ENCODE peak calls at places on chromosomes 5 and 9, in four cellular contexts. One of them, this sample, is unnamed.

GRCh38 chr9:33297455-33297854 is 7.1 kb downstream of the NFX1 start:
- DNase-seq in fibroblast of gingiva: no peak
- DNase-seq in stimulated activated CD8-positive, alpha-beta memory T cell treated with anti-CD3 and anti-CD28 coated beads, Interleukin-15, amount 100 ng/mL, for 4 hours: no peak
- DNase-seq in right cardiac atrium: no peak
- DNase-seq in this sample: no peak

GRCh38 chr9:109974143-109974917 is 194.3 kb downstream of the PALM2AKAP2 start:
- DNase-seq in fibroblast of gingiva: no peak
- DNase-seq in stimulated activated CD8-positive, alpha-beta memory T cell treated with anti-CD3 and anti-CD28 coated beads, Interleukin-15, amount 100 ng/mL, for 4 hours: no peak
- DNase-seq in right cardiac atrium: peak; percentile 33
- DNase-seq in this sample: no peak

GRCh38 chr5:169701910-169702451 is 64.9 kb downstream of the DOCK2 start:
- DNase-seq in fibroblast of gingiva: peak; percentile 45
- DNase-seq in stimulated activated CD8-positive, alpha-beta memory T cell treated with anti-CD3 and anti-CD28 coated beads, Interleukin-15, amount 100 ng/mL, for 4 hours: no peak
- DNase-seq in right cardiac atrium: no peak
- DNase-seq in this sample: peak; percentile 79

GRCh38 chr9:80500300-80500699 is 928.5 kb downstream of the TLE4 start:
- DNase-seq in fibroblast of gingiva: no peak
- DNase-seq in stimulated activated CD8-positive, alpha-beta memory T cell treated with anti-CD3 and anti-CD28 coated beads, Interleukin-15, amount 100 ng/mL, for 4 hours: no peak
- DNase-seq in right cardiac atrium: no peak
- DNase-seq in this sample: no peak

GRCh38 chr9:117723986-117724654 is 19.9 kb downstream of the TLR4 start:
- DNase-seq in fibroblast of gingiva: no peak
- DNase-seq in stimulated activated CD8-positive, alpha-beta memory T cell treated with anti-CD3 and anti-CD28 coated beads, Interleukin-15, amount 100 ng/mL, for 4 hours: no peak
- DNase-seq in right cardiac atrium: no peak
- DNase-seq in this sample: no peak

GRCh38 chr5:179731791-179732411 is 721 bp upstream of the MAML1 start:
- DNase-seq in fibroblast of gingiva: peak; percentile 87
- DNase-seq in stimulated activated CD8-positive, alpha-beta memory T cell treated with anti-CD3 and anti-CD28 coated beads, Interleukin-15, amount 100 ng/mL, for 4 hours: no peak
- DNase-seq in right cardiac atrium: peak; percentile 37
- DNase-seq in this sample: peak; percentile 90

GRCh38 chr5:146607663-146608315 is 91.8 kb upstream of the GPR151 start:
- DNase-seq in fibroblast of gingiva: no peak
- DNase-seq in stimulated activated CD8-positive, alpha-beta memory T cell treated with anti-CD3 and anti-CD28 coated beads, Interleukin-15, amount 100 ng/mL, for 4 hours: no peak
- DNase-seq in right cardiac atrium: no peak
- DNase-seq in this sample: no peak

GRCh38 chr5:111742595-111742994 is 14.4 kb downstream of the NREP start:
- DNase-seq in fibroblast of gingiva: peak; percentile 88
- DNase-seq in stimulated activated CD8-positive, alpha-beta memory T cell treated with anti-CD3 and anti-CD28 coated beads, Interleukin-15, amount 100 ng/mL, for 4 hours: no peak
- DNase-seq in right cardiac atrium: no peak
- DNase-seq in this sample: peak; percentile 97

GRCh38 chr9:16368425-16369087 is 501.9 kb downstream of the BNC2 start:
- DNase-seq in fibroblast of gingiva: no peak
- DNase-seq in stimulated activated CD8-positive, alpha-beta memory T cell treated with anti-CD3 and anti-CD28 coated beads, Interleukin-15, amount 100 ng/mL, for 4 hours: no peak
- DNase-seq in right cardiac atrium: no peak
- DNase-seq in this sample: no peak

GRCh38 chr9:33236571-33236970 is 3.4 kb upstream of the SPINK4 start:
- DNase-seq in fibroblast of gingiva: no peak
- DNase-seq in stimulated activated CD8-positive, alpha-beta memory T cell treated with anti-CD3 and anti-CD28 coated beads, Interleukin-15, amount 100 ng/mL, for 4 hours: no peak
- DNase-seq in right cardiac atrium: no peak
- DNase-seq in this sample: peak; percentile 25

GRCh38 chr5:177496111-177497010 is 1.0 kb downstream of the PDLIM7 start:
- DNase-seq in fibroblast of gingiva: peak; percentile 86
- DNase-seq in stimulated activated CD8-positive, alpha-beta memory T cell treated with anti-CD3 and anti-CD28 coated beads, Interleukin-15, amount 100 ng/mL, for 4 hours: no peak
- DNase-seq in right cardiac atrium: peak; percentile 86
- DNase-seq in this sample: peak; percentile 86

GRCh38 chr9:6805532-6805931 is 47.8 kb downstream of the KDM4C start:
- DNase-seq in fibroblast of gingiva: peak; percentile 68
- DNase-seq in stimulated activated CD8-positive, alpha-beta memory T cell treated with anti-CD3 and anti-CD28 coated beads, Interleukin-15, amount 100 ng/mL, for 4 hours: no peak
- DNase-seq in right cardiac atrium: peak; percentile 23
- DNase-seq in this sample: peak; percentile 53

GRCh38 chr9:137406876-137407589 is 15.9 kb downstream of the EXD3 start:
- DNase-seq in fibroblast of gingiva: peak; percentile 36
- DNase-seq in stimulated activated CD8-positive, alpha-beta memory T cell treated with anti-CD3 and anti-CD28 coated beads, Interleukin-15, amount 100 ng/mL, for 4 hours: no peak
- DNase-seq in right cardiac atrium: peak; percentile 75
- DNase-seq in this sample: peak; percentile 47

GRCh38 chr5:122064992-122065391 is 13.1 kb downstream of the LOX start:
- DNase-seq in fibroblast of gingiva: no peak
- DNase-seq in stimulated activated CD8-positive, alpha-beta memory T cell treated with anti-CD3 and anti-CD28 coated beads, Interleukin-15, amount 100 ng/mL, for 4 hours: no peak
- DNase-seq in right cardiac atrium: no peak
- DNase-seq in this sample: no peak

GRCh38 chr9:122936464-122936863 is 4.4 kb upstream of the RABGAP1 start:
- DNase-seq in fibroblast of gingiva: no peak
- DNase-seq in stimulated activated CD8-positive, alpha-beta memory T cell treated with anti-CD3 and anti-CD28 coated beads, Interleukin-15, amount 100 ng/mL, for 4 hours: no peak
- DNase-seq in right cardiac atrium: no peak
- DNase-seq in this sample: no peak

GRCh38 chr5:163445345-163445744 is 8.0 kb downstream of the CCNG1 start:
- DNase-seq in fibroblast of gingiva: no peak
- DNase-seq in stimulated activated CD8-positive, alpha-beta memory T cell treated with anti-CD3 and anti-CD28 coated beads, Interleukin-15, amount 100 ng/mL, for 4 hours: no peak
- DNase-seq in right cardiac atrium: no peak
- DNase-seq in this sample: no peak

This sample was measured in fibroblast of the aortic adventitia.